ENCODE peak calls at places on chromosomes 16 and 17, in seven cellular contexts. K is left lung; X is effector memory CD4-positive, alpha-beta T cell; Q is epithelial cell of esophagus; B is bronchial epithelial cell; V is mesendoderm; U is NCI-H1694 treated with DMSO at 0.1 percent for 48 hours. E is an unnamed sample.

GRCh38 chr16:22098538-22099255 is 6.4 kb downstream of the VWA3A start:
- DNase-seq in K (no peak), U (peak), Q (peak), V (peak), X (no peak), B (peak), E (no peak)

GRCh38 chr16:80667258-80667560 is 126.4 kb downstream of the DYNLRB2 start:
- DNase-seq in V (no peak), K (no peak), X (no peak), B (no peak), Q (no peak), U (no peak), E (peak)

GRCh38 chr16:87931504-87931903 is 4.8 kb downstream of the CA5A start:
- DNase-seq in U (no peak), V (no peak), B (no peak), K (no peak), X (no peak), Q (no peak), E (peak)

GRCh38 chr17:4607773-4608187 is 23.5 kb downstream of the SMTNL2 start:
- DNase-seq in V (no peak), X (no peak), U (no peak), B (no peak), Q (no peak), K (peak), E (no peak)

GRCh38 chr16:51638338-51639135 is 487.5 kb upstream of the SALL1 start:
- DNase-seq in B (peak), V (no peak), Q (peak), X (no peak), U (no peak), K (no peak), E (no peak)

GRCh38 chr17:8151120-8151640 is 1.0 kb downstream of the PER1 start:
- DNase-seq in K (peak), Q (peak), X (peak), U (peak), B (peak), V (peak), E (peak)

GRCh38 chr16:55487048-55487803 is 8.2 kb downstream of the MMP2 start:
- DNase-seq in U (no peak), K (peak), X (no peak), V (no peak), B (no peak), Q (no peak), E (peak)

GRCh38 chr17:382644-383533 is 30.3 kb upstream of the RPH3AL start:
- DNase-seq in V (peak), X (no peak), Q (peak), B (no peak), U (peak), K (no peak), E (peak)

GRCh38 chr16:25151996-25152395 is 40.5 kb downstream of the LCMT1 start:
- DNase-seq in U (no peak), K (no peak), V (peak), X (no peak), B (no peak), Q (no peak), E (peak)

GRCh38 chr16:51550785-51551184 is 399.7 kb upstream of the SALL1 start:
- DNase-seq in K (no peak), Q (peak), U (no peak), X (no peak), V (no peak), B (peak), E (no peak)

GRCh38 chr16:70331588-70332358 is 14.9 kb upstream of the DDX19A start:
- DNase-seq in X (no peak), U (no peak), K (no peak), V (peak), B (no peak), Q (peak), E (peak)

GRCh38 chr16:86227801-86228200 is 282.5 kb upstream of the FOXF1 start:
- DNase-seq in U (no peak), Q (no peak), V (no peak), B (no peak), K (no peak), X (no peak), E (no peak)

GRCh38 chr16:46757339-46758050 is 9.4 kb upstream of the MYLK3 start:
- DNase-seq in X (no peak), B (no peak), V (peak), U (no peak), Q (no peak), K (no peak), E (peak)

GRCh38 chr17:44204453-44204882 is 4.8 kb upstream of the ATXN7L3 start:
- DNase-seq in V (no peak), K (no peak), B (peak), Q (peak), U (no peak), X (no peak), E (no peak)

GRCh38 chr17:227581-228222 is 46.3 kb upstream of the DOC2B start:
- DNase-seq in V (no peak), Q (no peak), U (peak), B (no peak), K (peak), X (no peak), E (no peak)

GRCh38 chr17:75632428-75632827 is 806 bp upstream of the SMIM5 start:
- DNase-seq in K (no peak), Q (no peak), U (no peak), V (no peak), X (no peak), B (no peak), E (no peak)

E was measured in islet precursor cell.